ENCODE peak calls at places on chromosomes 16 and 17, in five cellular contexts. N, A, U, Q and M are unnamed samples.

GRCh38 chr16:88327566-88328312 is 55.0 kb upstream of the ZNF469 start:
- DNase-seq in N (no peak), A (no peak), Q (no peak), U (no peak), M (no peak)

GRCh38 chr17:51362818-51363598 is 102.7 kb downstream of the UTP18 start:
- DNase-seq in U (peak), N (no peak), A (no peak), Q (no peak), M (no peak)

GRCh38 chr17:4840893-4841242 is 7.7 kb downstream of the MINK1 start:
- DNase-seq in A (no peak), U (no peak), Q (no peak), N (no peak), M (no peak)

GRCh38 chr16:79469999-79470398 is 130.5 kb downstream of the MAF start:
- DNase-seq in Q (no peak), N (no peak), U (no peak), A (no peak), M (no peak)

GRCh38 chr17:39701012-39701783 is 1.3 kb downstream of the ERBB2 start:
- DNase-seq in N (no peak), A (no peak), U (no peak), Q (no peak), M (no peak)

GRCh38 chr16:12089492-12090161 is 113.1 kb downstream of the SNX29 start:
- DNase-seq in U (peak), A (no peak), N (peak), Q (no peak), M (no peak)

GRCh38 chr17:8494506-8495111 is 58.9 kb downstream of the NDEL1 start:
- DNase-seq in U (no peak), A (no peak), N (no peak), Q (no peak), M (no peak)

GRCh38 chr17:2056221-2057129 is 1.6 kb downstream of the HIC1 start:
- DNase-seq in N (no peak), U (no peak), Q (no peak), A (no peak), M (no peak)

GRCh38 chr17:73284339-73284738 is 22.7 kb upstream of the CPSF4L start:
- DNase-seq in Q (no peak), U (no peak), A (no peak), N (no peak), M (no peak)

GRCh38 chr17:8125947-8126305 is 2.0 kb upstream of the HES7 start:
- DNase-seq in A (no peak), U (no peak), Q (peak), N (no peak), M (no peak)

GRCh38 chr16:80274576-80275191 is 266.1 kb upstream of the DYNLRB2 start:
- DNase-seq in A (no peak), U (no peak), N (no peak), Q (no peak), M (no peak)

GRCh38 chr17:80285237-80285920 is 24.7 kb downstream of the RNF213 start:
- DNase-seq in A (no peak), U (no peak), N (no peak), Q (no peak), M (no peak)

GRCh38 chr17:17972952-17973254 is 241 bp downstream of the DRC3 start:
- DNase-seq in N (no peak), Q (no peak), A (no peak), U (no peak), M (no peak)

GRCh38 chr17:64651889-64652288 is 10.2 kb downstream of the SMURF2 start:
- DNase-seq in U (no peak), A (no peak), Q (no peak), N (no peak), M (no peak)

GRCh38 chr16:15653227-15653626 is 3.2 kb downstream of the NDE1 start:
- DNase-seq in N (peak), U (no peak), A (no peak), Q (peak), M (peak)

GRCh38 chr16:89052824-89053724 is 40.6 kb upstream of the ACSF3 start:
- DNase-seq in U (peak), A (no peak), N (peak), Q (peak), M (no peak)

DNA sequence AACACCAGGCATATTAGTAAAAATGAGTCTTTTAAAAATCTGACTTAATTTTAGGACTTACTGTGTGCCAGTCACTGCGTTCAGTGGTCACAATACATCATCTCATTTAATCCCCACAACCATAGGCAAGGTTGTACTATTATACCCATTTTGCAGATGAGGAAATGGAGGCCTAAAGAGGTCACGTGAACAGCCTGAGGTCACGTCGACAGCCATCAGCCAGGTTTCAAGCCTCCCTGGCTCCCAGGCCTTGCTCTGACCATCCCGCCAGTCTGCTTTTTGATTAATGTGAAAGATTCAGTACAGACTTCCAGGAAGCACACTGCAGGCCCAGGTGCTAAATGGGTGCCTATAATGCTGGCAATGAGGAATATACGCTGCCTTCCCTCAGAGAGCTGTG is 86.3 kb upstream of the TOX3 start:
- DNase-seq in A (no peak), Q (no peak), U (no peak), N (no peak), M (no peak)
- H3K27ac ChIP-seq in A (no peak), Q (no peak), U (no peak), N (no peak), M (no peak)

DNA sequence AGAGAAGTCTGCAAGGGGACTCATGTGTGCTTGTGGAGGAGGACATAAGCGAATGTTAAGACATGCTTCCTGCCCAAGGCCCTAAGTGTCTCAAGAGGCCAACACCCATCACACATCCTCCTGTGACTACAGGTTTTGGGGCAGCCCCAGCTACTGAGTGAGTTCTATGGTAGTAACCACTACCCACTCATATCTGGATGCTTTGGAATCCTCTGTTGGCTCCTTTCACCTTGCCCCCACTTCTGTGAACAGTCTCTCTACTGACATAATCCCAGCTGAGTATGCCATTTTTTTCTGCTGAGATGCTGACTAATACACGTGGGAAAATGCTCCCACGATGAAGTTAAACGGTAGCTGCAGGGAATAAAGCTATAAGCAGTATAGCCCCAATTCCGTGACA is 153.5 kb downstream of the VPS53 start:
- DNase-seq in N (no peak), A (no peak), U (no peak), Q (no peak), M (no peak)
- H3K4me3 ChIP-seq in N (no peak), A (no peak), U (no peak), Q (no peak), M (no peak)

GRCh38 chr16:4814046-4814445 is 11.6 kb upstream of the ROGDI start:
- DNase-seq in U (no peak), Q (no peak), N (no peak), A (no peak), M (no peak)
- TF ChIP-seq POLR2AphosphoS5 in U (no peak), Q (peak), N (no peak), A (no peak), M (no peak)

DNA sequence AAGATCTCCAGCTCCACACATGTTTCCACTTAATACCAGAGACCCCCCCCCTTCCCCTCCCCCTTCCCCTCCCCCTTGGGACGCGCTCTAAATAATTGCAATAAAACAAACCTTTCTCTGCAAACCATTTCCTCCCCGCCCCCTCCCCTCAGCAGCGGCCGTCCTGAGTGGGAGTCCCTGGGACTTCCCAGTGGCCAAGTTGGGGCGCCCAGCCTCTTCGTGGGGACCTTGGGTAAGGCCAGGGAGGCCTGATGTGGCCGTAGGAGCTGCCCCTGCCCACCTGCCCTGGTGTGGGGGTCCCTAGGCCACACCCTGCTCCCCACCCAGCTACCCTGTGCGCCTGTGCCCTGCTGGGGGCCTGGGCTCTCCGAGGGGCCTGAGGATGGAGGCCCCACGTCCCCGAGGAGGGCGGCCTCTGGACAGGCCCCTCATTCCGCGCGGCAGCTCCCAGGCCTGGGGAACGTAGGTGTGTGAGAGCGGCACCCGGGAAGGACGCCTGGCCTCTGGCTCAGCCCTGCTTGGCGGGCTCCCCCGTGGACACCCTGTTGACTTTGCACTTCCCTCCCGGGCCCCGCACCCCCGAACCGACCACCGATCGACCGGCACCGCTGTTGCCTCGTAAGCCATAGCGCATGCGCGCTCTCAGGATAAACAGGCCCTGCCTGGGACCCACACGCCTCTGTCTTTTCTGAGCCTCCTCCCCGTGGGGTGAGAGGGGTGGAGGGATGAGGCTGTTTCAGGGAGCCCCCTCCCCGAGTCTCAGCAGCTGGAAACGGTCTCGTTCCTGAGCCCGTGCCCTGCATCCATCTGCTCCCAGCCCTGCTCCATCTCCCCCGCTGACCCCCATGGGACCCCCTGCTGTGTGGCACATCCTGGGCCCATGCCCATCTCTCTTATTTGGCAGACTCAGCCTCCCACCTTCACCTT is 9.0 kb downstream of the NTHL1 start:
- DNase-seq in A (no peak), N (no peak), Q (no peak), U (no peak), M (peak)
- H3K27ac ChIP-seq in A (peak), N (peak), Q (peak), U (no peak), M (peak)

GRCh38 chr17:6853764-6854442 is 22.4 kb upstream of the TEKT1 start:
- DNase-seq in U (peak), Q (no peak), N (peak), A (no peak), M (no peak)
- H3K4me3 ChIP-seq in U (peak), Q (peak), N (peak), A (no peak), M (peak)

GRCh38 chr16:86662195-86662594 is 83.8 kb downstream of the FOXL1 start:
- DNase-seq in A (no peak), U (no peak), N (no peak), Q (no peak), M (no peak)

GRCh38 chr16:86665319-86665675 is 86.9 kb downstream of the FOXL1 start:
- DNase-seq in A (no peak), U (no peak), Q (no peak), N (peak), M (no peak)

GRCh38 chr16:86662740-86663139 is 84.4 kb downstream of the FOXL1 start:
- DNase-seq in U (no peak), Q (no peak), A (no peak), N (no peak), M (no peak)

GRCh38 chr16:86664518-86665318 is 86.4 kb downstream of the FOXL1 start:
- DNase-seq in A (no peak), N (peak), Q (no peak), U (peak), M (peak)

GRCh38 chr16:86663691-86664517 is 85.6 kb downstream of the FOXL1 start:
- DNase-seq in U (no peak), Q (no peak), A (no peak), N (no peak), M (no peak)
- TF ChIP-seq POLR2AphosphoS5 in U (no peak), Q (no peak), A (peak), N (no peak), M (no peak)

GRCh38 chr16:50252874-50253510 is 13.4 kb upstream of the ADCY7 start:
- DNase-seq in A (no peak), U (no peak), Q (no peak), N (no peak), M (no peak)
- H3K27ac ChIP-seq in A (no peak), U (no peak), Q (no peak), N (no peak), M (no peak)

GRCh38 chr17:11309033-11309432 is 68.0 kb downstream of the SHISA6 start:
- DNase-seq in Q (no peak), N (no peak), A (no peak), U (no peak), M (no peak)
- H3K4me3 ChIP-seq in Q (no peak), N (no peak), A (no peak), U (no peak), M (no peak)